ENCODE peak calls at places on chromosomes 4 and X, in seven cellular contexts. M, K, G, Z, F, O and E are unnamed samples.

GRCh38 chr4:71204056-71204455 is 134.8 kb upstream of the SLC4A4 start:
- DNase-seq in K (no peak), M (no peak), Z (no peak), F (no peak), G (no peak), O (no peak), E (no peak)

GRCh38 chrX:113743069-113743468 is 840.8 kb upstream of the HTR2C start:
- DNase-seq in G (no peak), M (no peak), O (no peak), Z (no peak), K (no peak), F (no peak), E (no peak)

GRCh38 chr4:143438710-143439109 is 74.8 kb upstream of the SMARCA5 start:
- DNase-seq in G (no peak), K (peak), M (no peak), Z (peak), O (no peak), F (no peak), E (no peak)

GRCh38 chr4:127533028-127533700 is 99.6 kb upstream of the INTU start:
- DNase-seq in K (no peak), G (no peak), O (no peak), M (peak), F (no peak), Z (no peak), E (peak)

GRCh38 chr4:64394469-64394868 is 14.8 kb downstream of the TECRL start:
- DNase-seq in F (no peak), O (no peak), K (no peak), M (no peak), G (no peak), Z (no peak), E (no peak)

GRCh38 chrX:39953879-39954278 is 143.9 kb downstream of the BCOR start:
- DNase-seq in K (peak), F (no peak), O (no peak), Z (peak), G (peak), M (peak), E (peak)

GRCh38 chr4:23855912-23856605 is 33.8 kb downstream of the PPARGC1A start:
- DNase-seq in M (no peak), K (peak), Z (no peak), O (no peak), F (no peak), G (peak), E (peak)

GRCh38 chrX:78357342-78358055 is 30.1 kb upstream of the CYSLTR1 start:
- DNase-seq in K (no peak), G (peak), Z (peak), F (no peak), M (no peak), O (no peak), E (no peak)

GRCh38 chrX:150421816-150422215 is 58.7 kb downstream of the MAMLD1 start:
- DNase-seq in G (no peak), F (no peak), K (peak), M (no peak), Z (no peak), O (no peak), E (no peak)

GRCh38 chr4:76301068-76301774 is 5.3 kb upstream of the STBD1 start:
- DNase-seq in M (peak), Z (peak), G (peak), O (peak), F (no peak), K (peak), E (peak)

GRCh38 chrX:118216488-118216887 is 99.9 kb upstream of the KLHL13 start:
- DNase-seq in O (no peak), Z (no peak), F (no peak), M (no peak), K (no peak), G (no peak), E (no peak)

GRCh38 chr4:154731756-154732155 is 12.0 kb upstream of the LRAT start:
- DNase-seq in O (no peak), G (peak), M (no peak), Z (peak), K (no peak), F (no peak), E (no peak)

GRCh38 chrX:95505721-95506120 is 1178.9 kb upstream of the DIAPH2 start:
- DNase-seq in G (peak), F (no peak), O (no peak), K (no peak), Z (no peak), M (peak), E (no peak)

GRCh38 chr4:153383131-153383530 is 38.6 kb downstream of the MND1 start:
- DNase-seq in F (no peak), M (no peak), G (no peak), K (no peak), Z (no peak), O (peak), E (peak)

GRCh38 chrX:134542485-134542884 is 82.5 kb downstream of the HPRT1 start:
- DNase-seq in F (no peak), M (peak), G (peak), K (peak), Z (peak), O (no peak), E (peak)

GRCh38 chr4:107825072-107825789 is 499 bp downstream of the SGMS2 start:
- DNase-seq in G (peak), F (no peak), Z (peak), M (peak), O (no peak), K (peak), E (peak)

GRCh38 chr4:110636231-110636676 is 13.4 kb upstream of the PITX2 start:
- DNase-seq in M (no peak), F (no peak), O (no peak), Z (no peak), K (no peak), G (no peak), E (no peak)

GRCh38 chr4:152115794-152116193 is 355.0 kb upstream of the GATB start:
- DNase-seq in F (no peak), Z (no peak), K (no peak), M (no peak), G (no peak), O (no peak), E (no peak)

GRCh38 chr4:25075129-25075528 is 44.4 kb upstream of the LGI2 start:
- DNase-seq in M (no peak), G (no peak), K (no peak), F (no peak), O (no peak), Z (no peak), E (no peak)

GRCh38 chrX:10649286-10649685 is 28.9 kb upstream of the MID1 start:
- DNase-seq in G (no peak), K (no peak), O (no peak), M (no peak), Z (no peak), F (no peak), E (peak)

GRCh38 chr4:69713593-69713992 is 46.8 kb downstream of the SULT1B1 start:
- DNase-seq in M (peak), K (no peak), Z (no peak), O (no peak), G (peak), F (no peak), E (peak)

GRCh38 chr4:186018756-186019155 is 50.2 kb upstream of the TLR3 start:
- DNase-seq in O (no peak), M (no peak), F (no peak), G (no peak), K (no peak), Z (no peak), E (no peak)

GRCh38 chr4:157075811-157076577 is at the start of gene GLRB:
- DNase-seq in M (peak), K (no peak), Z (peak), O (no peak), F (peak), G (peak), E (peak)

GRCh38 chr4:39085891-39086290 is 23.9 kb downstream of the KLHL5 start:
- DNase-seq in Z (no peak), F (no peak), M (no peak), G (peak), O (no peak), K (peak), E (no peak)

GRCh38 chrX:40423299-40423698 is 157.5 kb upstream of the ATP6AP2 start:
- DNase-seq in F (no peak), M (no peak), K (peak), G (peak), Z (no peak), O (no peak), E (no peak)

GRCh38 chr4:82900016-82900334 is 560 bp upstream of the THAP9 start:
- DNase-seq in K (no peak), G (no peak), Z (no peak), F (no peak), O (no peak), M (peak), E (no peak)

GRCh38 chr4:30720021-30720655 is at the start of gene PCDH7:
- DNase-seq in F (no peak), G (peak), Z (peak), M (peak), O (no peak), K (peak), E (no peak)

GRCh38 chr4:185019451-185020292 is 1.4 kb downstream of the HELT start:
- DNase-seq in Z (no peak), K (no peak), F (no peak), M (no peak), O (no peak), G (peak), E (peak)

GRCh38 chr4:77804471-77804870 is 14.7 kb downstream of the CNOT6L start:
- DNase-seq in K (peak), Z (no peak), F (no peak), M (no peak), G (no peak), O (no peak), E (no peak)

GRCh38 chrX:37701588-37701987 is 16.0 kb downstream of the XK start:
- DNase-seq in F (no peak), O (no peak), K (no peak), G (no peak), Z (no peak), M (no peak), E (no peak)

GRCh38 chr4:116357758-116358157 is 727.6 kb downstream of the TRAM1L1 start:
- DNase-seq in F (no peak), O (no peak), K (peak), M (peak), Z (peak), G (peak), E (no peak)

GRCh38 chrX:18607966-18608365 is 63.9 kb downstream of the RS1 start:
- DNase-seq in K (no peak), Z (no peak), G (no peak), O (no peak), M (no peak), F (no peak), E (peak)

GRCh38 chrX:155877288-155877687 is 3.9 kb upstream of the VAMP7 start:
- DNase-seq in Z (no peak), K (no peak), F (no peak), O (no peak), G (no peak), M (no peak), E (no peak)

GRCh38 chrX:155871934-155872333 is 9.2 kb upstream of the VAMP7 start:
- DNase-seq in G (no peak), Z (no peak), M (no peak), F (no peak), K (no peak), O (no peak), E (no peak)

GRCh38 chrX:155873203-155873602 is 7.9 kb upstream of the VAMP7 start:
- DNase-seq in F (no peak), O (no peak), K (no peak), M (no peak), G (no peak), Z (no peak), E (no peak)

GRCh38 chrX:155876704-155877103 is 4.4 kb upstream of the VAMP7 start:
- DNase-seq in M (no peak), F (no peak), K (no peak), O (no peak), G (no peak), Z (no peak), E (no peak)

DNA sequence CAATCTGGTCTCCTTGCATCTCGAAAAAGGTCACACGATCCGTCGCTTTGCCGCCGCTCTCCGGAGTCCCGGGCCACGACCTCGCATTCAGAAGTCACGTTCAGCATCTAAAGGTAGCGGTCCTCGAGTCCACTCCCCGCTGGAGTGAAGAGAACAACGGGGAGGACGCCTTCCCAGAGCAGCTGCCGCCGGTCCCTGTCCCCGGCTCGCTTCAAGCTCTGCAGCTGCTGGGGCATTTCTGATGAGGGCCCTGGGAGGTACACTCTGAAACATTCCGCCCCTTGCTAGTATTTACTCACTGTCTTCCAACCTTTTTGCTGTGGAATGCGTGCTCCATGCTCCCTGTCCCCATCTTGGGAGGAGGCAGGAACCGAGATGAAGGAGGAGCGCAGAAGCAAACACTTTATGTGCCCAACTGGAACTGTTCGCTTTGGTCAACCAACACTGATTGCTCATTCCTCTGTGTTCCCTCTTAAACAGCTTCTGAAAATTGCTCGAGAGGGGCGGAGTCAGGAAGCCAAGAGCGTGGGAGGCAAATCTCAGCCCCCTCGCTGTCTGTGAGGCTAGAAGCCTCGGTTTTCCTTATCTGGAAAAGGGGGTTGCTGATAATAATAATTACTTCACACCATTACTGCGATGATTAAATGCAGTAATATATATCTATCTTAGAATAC is 6.4 kb upstream of the VAMP7 start:
- DNase-seq in Z (no peak), G (no peak), M (no peak), F (no peak), K (no peak), O (no peak), E (peak)
- H3K4me3 ChIP-seq in Z (no peak), G (no peak), M (no peak), F (no peak), K (peak), O (no peak), E (peak)

GRCh38 chr4:150090836-150091235 is 12.6 kb downstream of the DCLK2 start:
- DNase-seq in G (no peak), Z (no peak), F (no peak), M (no peak), K (peak), O (no peak), E (no peak)

GRCh38 chr4:150087007-150087406 is 8.8 kb downstream of the DCLK2 start:
- DNase-seq in O (no peak), F (no peak), Z (peak), G (no peak), M (no peak), K (no peak), E (no peak)

GRCh38 chr4:150094676-150095075 is 16.4 kb downstream of the DCLK2 start:
- DNase-seq in Z (no peak), K (no peak), M (no peak), F (no peak), O (no peak), G (no peak), E (no peak)

DNA sequence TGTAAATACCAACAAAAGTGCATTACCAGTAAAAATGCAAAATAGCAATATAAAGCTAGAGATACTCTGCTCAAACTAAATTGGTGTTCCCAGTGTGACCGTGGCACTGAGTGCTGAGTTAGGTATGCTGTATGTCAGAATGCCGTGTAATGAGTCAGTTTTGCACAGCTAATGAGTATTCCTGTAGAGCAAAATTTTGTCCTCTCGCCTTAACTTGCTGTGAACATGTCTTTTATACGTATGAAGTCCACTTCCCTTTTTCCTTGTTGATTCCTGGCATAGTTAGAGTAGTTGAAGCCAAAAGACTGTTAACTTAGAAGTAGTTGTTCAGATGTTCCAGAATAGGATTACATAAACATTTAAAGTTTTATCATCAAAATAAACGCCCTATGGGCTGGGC is 11.5 kb downstream of the DCLK2 start:
- DNase-seq in K (peak), F (no peak), Z (no peak), G (no peak), O (no peak), M (no peak), E (peak)
- TF ChIP-seq CTCF in K (no peak), F (no peak), Z (no peak), G (no peak), O (no peak), M (no peak), E (no peak)

GRCh38 chrX:115952417-115953092 is 218.0 kb upstream of the AGTR2 start:
- DNase-seq in Z (no peak), F (peak), O (no peak), M (no peak), G (no peak), K (no peak), E (no peak)

GRCh38 chrX:115949900-115950822 is 220.4 kb upstream of the AGTR2 start:
- DNase-seq in K (no peak), Z (peak), M (no peak), G (peak), F (peak), O (no peak), E (no peak)

GRCh38 chrX:115946059-115946458 is 224.5 kb upstream of the AGTR2 start:
- DNase-seq in G (no peak), K (no peak), F (no peak), O (no peak), M (no peak), Z (no peak), E (no peak)

GRCh38 chrX:115948018-115948923 is 222.3 kb upstream of the AGTR2 start:
- DNase-seq in F (no peak), G (no peak), Z (peak), M (no peak), O (no peak), K (no peak), E (no peak)
- H3K4me3 ChIP-seq in F (no peak), G (no peak), Z (no peak), M (no peak), O (no peak), K (no peak), E (no peak)

DNA sequence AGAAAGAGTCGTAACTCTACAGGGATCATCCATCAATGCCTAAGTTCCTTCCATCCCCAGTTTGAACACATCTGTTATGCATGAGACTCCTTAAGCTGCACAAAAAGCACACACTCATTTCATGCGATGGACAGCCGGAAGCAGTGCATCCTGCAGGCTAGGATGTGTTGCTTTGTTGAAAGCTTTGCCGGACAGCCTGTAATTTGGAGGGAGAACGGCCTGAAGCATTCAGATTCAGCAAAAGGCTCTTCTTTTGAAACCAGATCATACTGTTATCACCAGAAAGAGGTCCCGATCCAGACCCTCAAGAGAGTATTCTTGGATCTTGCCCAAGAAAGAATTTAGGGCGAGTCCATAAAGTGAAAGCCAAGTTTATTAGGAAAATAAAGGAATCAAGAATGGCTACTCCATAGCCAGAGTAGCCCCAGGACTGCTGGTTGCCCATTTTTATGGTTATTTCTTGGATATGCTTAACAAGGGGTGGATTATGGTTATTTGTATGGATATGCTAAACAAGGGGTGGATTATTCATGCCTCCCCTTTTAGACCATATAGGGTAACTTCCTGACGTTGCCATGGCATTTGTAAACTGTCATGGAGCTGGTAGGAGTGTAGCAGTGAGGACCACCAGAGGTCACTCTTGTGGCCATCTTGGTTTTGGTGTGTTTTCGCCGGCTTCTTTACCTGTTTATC is 48.1 kb upstream of the DHRSX start:
- DNase-seq in F (no peak), G (no peak), Z (no peak), O (peak), K (no peak), M (peak), E (peak)
- TF ChIP-seq CTCF in F (no peak), G (no peak), Z (no peak), O (no peak), K (no peak), M (peak), E (no peak)

DNA sequence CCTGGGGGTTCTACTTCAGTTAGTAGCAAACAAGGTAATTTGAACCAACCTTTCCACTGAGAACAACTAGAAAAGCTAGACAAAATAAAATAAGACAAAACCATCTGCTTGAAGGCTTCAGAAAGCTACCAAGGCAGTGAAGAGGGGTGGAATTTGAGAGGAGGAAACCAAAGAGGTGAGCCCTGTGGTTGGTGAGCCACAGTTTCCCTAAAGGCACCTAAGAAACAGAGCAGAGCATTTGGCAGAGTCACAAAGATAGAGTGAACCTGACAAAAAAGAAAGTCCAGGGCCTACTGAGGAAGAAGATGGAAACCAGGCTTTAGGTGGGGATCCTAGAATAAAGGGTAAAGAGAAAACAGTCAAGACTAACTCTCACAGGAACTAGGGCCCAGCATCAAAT is 44.3 kb downstream of the CHST7 start:
- DNase-seq in F (no peak), O (no peak), M (no peak), K (no peak), G (no peak), Z (no peak), E (no peak)
- H3K4me3 ChIP-seq in F (no peak), O (no peak), M (no peak), K (no peak), G (no peak), Z (no peak), E (no peak)

DNA sequence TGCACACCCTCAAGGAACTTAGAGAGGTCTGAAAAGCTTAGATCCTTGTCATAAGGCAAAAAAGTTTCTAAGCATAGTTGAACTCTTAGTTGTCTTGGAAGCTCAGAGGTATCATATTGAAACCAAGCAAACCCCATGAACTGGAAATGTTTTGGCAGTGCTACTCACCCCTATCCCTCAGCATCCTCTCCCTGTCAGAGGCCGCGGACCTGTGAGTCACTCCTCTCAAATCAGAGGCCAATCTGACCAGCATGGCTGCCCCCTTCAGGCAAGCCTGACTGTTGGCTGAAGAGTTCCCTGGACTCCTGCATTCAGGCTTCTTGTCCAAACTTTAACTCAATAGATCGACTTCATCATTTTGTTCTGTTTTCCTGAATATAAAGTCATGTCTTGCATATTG is 69.4 kb downstream of the KCNIP4 start:
- DNase-seq in K (peak), G (no peak), Z (peak), O (no peak), M (no peak), F (no peak), E (peak)
- TF ChIP-seq CTCF in K (peak), G (no peak), Z (peak), O (peak), M (no peak), F (no peak), E (no peak)

GRCh38 chrX:2484232-2484631 is 16.5 kb downstream of the DHRSX start:
- DNase-seq in M (no peak), G (no peak), O (no peak), Z (no peak), F (peak), K (no peak), E (no peak)
- H3K4me3 ChIP-seq in M (no peak), G (no peak), O (no peak), Z (no peak), F (no peak), K (peak), E (peak)